ENCODE peak calls at places on chromosomes 16 and 17, in four cellular contexts. One of them, this sample, is unnamed.

GRCh38 chr17:3730881-3731429 is 7.3 kb downstream of the HASPIN start:
- DNase-seq in A549: no peak
- DNase-seq in prostate gland: no peak
- DNase-seq in heart right ventricle: no peak
- DNase-seq in this sample: no peak

GRCh38 chr17:74749262-74750038 is 1.0 kb downstream of the NHERF1 start:
- DNase-seq in A549: no peak
- DNase-seq in prostate gland: no peak
- DNase-seq in heart right ventricle: no peak
- DNase-seq in this sample: peak; percentile 45

GRCh38 chr16:25751230-25751629 is 59.5 kb downstream of the HS3ST4 start:
- DNase-seq in heart right ventricle: no peak
- DNase-seq in prostate gland: no peak
- DNase-seq in A549: no peak
- DNase-seq in this sample: no peak

GRCh38 chr17:37527249-37527851 is 37.7 kb downstream of the DUSP14 start:
- DNase-seq in A549: peak; percentile 78
- DNase-seq in prostate gland: peak; percentile 37
- DNase-seq in heart right ventricle: no peak
- DNase-seq in this sample: peak; percentile 36

GRCh38 chr17:1179635-1180433 is at the start of gene ABR:
- DNase-seq in prostate gland: peak; percentile 50
- DNase-seq in A549: no peak
- DNase-seq in heart right ventricle: peak; percentile 47
- DNase-seq in this sample: no peak

GRCh38 chr17:9227819-9228407 is 206.6 kb downstream of the NTN1 start:
- DNase-seq in A549: no peak
- DNase-seq in prostate gland: no peak
- DNase-seq in heart right ventricle: no peak
- DNase-seq in this sample: no peak

GRCh38 chr17:7839890-7840260 is 5.9 kb downstream of the KDM6B start:
- DNase-seq in prostate gland: no peak
- DNase-seq in A549: peak; percentile 80
- DNase-seq in heart right ventricle: no peak
- DNase-seq in this sample: no peak

GRCh38 chr16:80125677-80126076 is 415.1 kb upstream of the DYNLRB2 start:
- DNase-seq in prostate gland: no peak
- DNase-seq in heart right ventricle: no peak
- DNase-seq in A549: no peak
- DNase-seq in this sample: no peak

GRCh38 chr16:66277311-66278070 is 89.0 kb upstream of the CDH5 start:
- DNase-seq in A549: no peak
- DNase-seq in prostate gland: no peak
- DNase-seq in heart right ventricle: no peak
- DNase-seq in this sample: no peak

GRCh38 chr16:81778861-81779539 is at the start of gene PLCG2:
- DNase-seq in heart right ventricle: peak; percentile 66
- DNase-seq in A549: peak; percentile 66
- DNase-seq in prostate gland: peak; percentile 74
- DNase-seq in this sample: peak; percentile 44

GRCh38 chr17:17325228-17325627 is 22.1 kb downstream of the NT5M start:
- DNase-seq in A549: no peak
- DNase-seq in heart right ventricle: no peak
- DNase-seq in prostate gland: no peak
- DNase-seq in this sample: no peak

GRCh38 chr17:3659541-3660111 is 8.8 kb downstream of the TAX1BP3 start:
- DNase-seq in A549: peak; percentile 61
- DNase-seq in prostate gland: peak; percentile 62
- DNase-seq in heart right ventricle: peak; percentile 56
- DNase-seq in this sample: no peak

GRCh38 chr16:9308300-9309209 is 217.1 kb downstream of the HAPSTR1 start:
- DNase-seq in A549: no peak
- DNase-seq in heart right ventricle: no peak
- DNase-seq in prostate gland: peak; percentile 26
- DNase-seq in this sample: no peak

GRCh38 chr16:64196444-64196843 is 925.4 kb downstream of the CDH11 start:
- DNase-seq in prostate gland: no peak
- DNase-seq in heart right ventricle: no peak
- DNase-seq in A549: no peak
- DNase-seq in this sample: no peak

GRCh38 chr17:78345791-78346494 is 13.9 kb downstream of the SOCS3 start:
- DNase-seq in A549: no peak
- DNase-seq in heart right ventricle: no peak
- DNase-seq in prostate gland: no peak
- DNase-seq in this sample: no peak

GRCh38 chr17:78346605-78347250 is 13.1 kb downstream of the SOCS3 start:
- DNase-seq in prostate gland: no peak
- DNase-seq in heart right ventricle: no peak
- DNase-seq in A549: no peak
- DNase-seq in this sample: peak; percentile 94

GRCh38 chr17:78347453-78347852 is 12.4 kb downstream of the SOCS3 start:
- DNase-seq in A549: no peak
- DNase-seq in heart right ventricle: no peak
- DNase-seq in prostate gland: no peak
- DNase-seq in this sample: no peak

GRCh38 chr17:78349831-78350631 is 9.8 kb downstream of the SOCS3 start:
- DNase-seq in heart right ventricle: no peak
- DNase-seq in prostate gland: no peak
- DNase-seq in A549: no peak
- DNase-seq in this sample: no peak

DNA sequence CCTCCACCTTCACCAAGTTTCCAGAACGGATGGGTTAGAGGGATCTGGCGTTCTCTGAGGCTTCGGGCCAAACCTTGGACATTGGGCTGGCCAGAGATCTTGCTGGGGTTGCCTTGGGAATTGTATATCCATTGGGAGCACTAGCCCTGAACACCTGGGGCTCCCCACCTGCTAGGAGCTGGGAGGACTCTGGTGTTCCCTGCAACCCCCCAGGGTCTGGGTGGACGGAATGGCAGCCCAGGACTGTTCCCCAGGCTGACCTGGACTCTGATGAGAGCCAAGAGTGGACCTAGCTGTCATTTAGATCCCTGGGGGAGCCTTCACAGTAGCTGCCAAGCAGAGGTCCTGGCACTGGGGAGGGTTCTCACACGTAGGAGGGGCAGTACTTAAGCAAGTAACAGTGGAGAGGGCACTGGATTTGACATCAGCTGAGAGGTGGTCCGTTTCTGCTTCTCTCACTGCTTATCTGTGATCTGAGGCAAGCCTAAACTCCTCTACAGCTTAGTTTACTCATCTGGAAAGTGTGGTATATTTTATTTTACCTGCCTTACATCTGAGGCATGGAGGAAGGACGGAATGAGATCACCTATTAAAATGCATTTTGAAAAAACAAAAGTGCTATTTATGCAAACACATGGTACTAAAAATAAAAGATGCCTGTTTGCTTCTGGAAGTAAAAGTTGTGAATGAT is 11.7 kb downstream of the SOCS3 start:
- DNase-seq in heart right ventricle: no peak
- DNase-seq in A549: no peak
- DNase-seq in prostate gland: no peak
- DNase-seq in this sample: peak; percentile 73
- H3K27ac ChIP-seq in heart right ventricle: no peak overlapping the region
- H3K27ac ChIP-seq in A549: no peak overlapping the region
- H3K27ac ChIP-seq in prostate gland: no peak overlapping the region
- H3K27ac ChIP-seq in this sample: peak overlapping the region; percentile 62

GRCh38 chr16:598823-599739 is 9.2 kb downstream of the RAB40C start:
- DNase-seq in A549: no peak
- DNase-seq in prostate gland: no peak
- DNase-seq in heart right ventricle: no peak
- DNase-seq in this sample: no peak

GRCh38 chr16:593807-594206 is 3.9 kb downstream of the RAB40C start:
- DNase-seq in prostate gland: no peak
- DNase-seq in heart right ventricle: no peak
- DNase-seq in A549: no peak
- DNase-seq in this sample: no peak

GRCh38 chr16:595942-596735 is 6.3 kb downstream of the RAB40C start:
- DNase-seq in A549: no peak
- DNase-seq in prostate gland: no peak
- DNase-seq in heart right ventricle: no peak
- DNase-seq in this sample: peak; percentile 20

GRCh38 chr16:595094-595528 is 5.2 kb downstream of the RAB40C start:
- DNase-seq in prostate gland: no peak
- DNase-seq in heart right ventricle: no peak
- DNase-seq in A549: no peak
- DNase-seq in this sample: no peak

DNA sequence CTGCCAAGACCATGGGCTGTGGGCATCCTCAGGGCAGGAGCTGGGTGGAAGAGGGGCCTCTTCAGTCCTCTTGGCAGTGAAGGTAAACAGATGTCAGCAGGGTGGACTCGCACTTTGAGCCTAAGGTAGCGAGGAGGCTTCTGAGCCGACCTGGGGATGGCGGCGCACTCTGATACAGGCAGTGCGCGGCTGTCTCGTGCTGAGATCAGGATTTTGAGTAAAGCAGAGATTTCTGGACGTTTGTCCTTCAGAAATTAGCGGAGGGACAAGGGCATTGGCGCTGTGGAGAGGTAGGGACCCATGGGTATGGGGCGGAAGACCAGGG is 6.8 kb downstream of the RAB40C start:
- DNase-seq in A549: no peak
- DNase-seq in heart right ventricle: no peak
- DNase-seq in prostate gland: no peak
- DNase-seq in this sample: no peak
- H3K4me1 ChIP-seq in A549: peaks cover 12% of the 10 kb centered on the region
- H3K4me1 ChIP-seq in heart right ventricle: peaks cover 16% of the 10 kb centered on the region
- H3K4me1 ChIP-seq in prostate gland: peaks cover 16% of the 10 kb centered on the region
- H3K4me1 ChIP-seq in this sample: peaks cover 20% of the 10 kb centered on the region

DNA sequence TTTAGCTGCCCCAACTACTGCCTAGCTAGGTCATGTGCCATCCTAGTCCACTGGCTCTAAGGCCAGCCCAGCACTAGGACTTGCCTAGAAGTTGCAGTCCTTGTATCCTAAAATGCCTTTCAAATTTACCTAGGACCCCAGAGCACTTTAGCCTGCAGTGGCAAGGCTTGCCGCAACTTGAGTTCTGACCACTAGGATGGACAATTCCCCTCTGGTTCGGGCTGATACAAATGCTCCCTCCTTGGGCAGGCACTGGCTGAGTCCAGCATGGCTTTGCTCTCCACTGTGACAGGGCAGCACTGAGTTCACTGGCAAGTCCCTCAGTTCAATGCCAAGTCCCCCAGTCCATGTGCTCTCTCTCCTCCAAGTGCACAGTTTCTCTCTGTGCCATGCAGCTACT is 9.9 kb upstream of the TMEM219 start:
- DNase-seq in prostate gland: no peak
- DNase-seq in A549: peak; percentile 31
- DNase-seq in heart right ventricle: no peak
- DNase-seq in this sample: no peak
- TF ChIP-seq CTCF in prostate gland: no peak
- TF ChIP-seq CTCF in A549: no peak
- TF ChIP-seq CTCF in heart right ventricle: no peak
- TF ChIP-seq CTCF in this sample: no peak

GRCh38 chr16:11629071-11630030 is 38.9 kb upstream of the SNN start:
- DNase-seq in A549: no peak
- DNase-seq in prostate gland: no peak
- DNase-seq in heart right ventricle: peak; percentile 48
- DNase-seq in this sample: no peak
- H3K27ac ChIP-seq in A549: peak overlapping the region; percentile 29
- H3K27ac ChIP-seq in prostate gland: peak overlapping the region; percentile 54
- H3K27ac ChIP-seq in heart right ventricle: no peak overlapping the region
- H3K27ac ChIP-seq in this sample: peak overlapping the region; percentile 94

GRCh38 chr17:44881145-44881544 is 18.1 kb downstream of the EFTUD2 start:
- DNase-seq in A549: no peak
- DNase-seq in prostate gland: no peak
- DNase-seq in heart right ventricle: no peak
- DNase-seq in this sample: no peak

GRCh38 chr17:44875761-44876160 is 23.5 kb downstream of the EFTUD2 start:
- DNase-seq in prostate gland: no peak
- DNase-seq in A549: no peak
- DNase-seq in heart right ventricle: no peak
- DNase-seq in this sample: no peak

GRCh38 chr17:44877121-44877520 is 22.1 kb downstream of the EFTUD2 start:
- DNase-seq in prostate gland: no peak
- DNase-seq in A549: no peak
- DNase-seq in heart right ventricle: no peak
- DNase-seq in this sample: no peak

GRCh38 chr17:44878627-44879221 is 20.5 kb downstream of the EFTUD2 start:
- DNase-seq in A549: peak; percentile 45
- DNase-seq in heart right ventricle: peak; percentile 49
- DNase-seq in prostate gland: no peak
- DNase-seq in this sample: no peak
- H3K4me1 ChIP-seq in A549: no peaks in the 10 kb centered on the region
- H3K4me1 ChIP-seq in heart right ventricle: no peaks in the 10 kb centered on the region
- H3K4me1 ChIP-seq in prostate gland: no peaks in the 10 kb centered on the region
- H3K4me1 ChIP-seq in this sample: no peaks in the 10 kb centered on the region

DNA sequence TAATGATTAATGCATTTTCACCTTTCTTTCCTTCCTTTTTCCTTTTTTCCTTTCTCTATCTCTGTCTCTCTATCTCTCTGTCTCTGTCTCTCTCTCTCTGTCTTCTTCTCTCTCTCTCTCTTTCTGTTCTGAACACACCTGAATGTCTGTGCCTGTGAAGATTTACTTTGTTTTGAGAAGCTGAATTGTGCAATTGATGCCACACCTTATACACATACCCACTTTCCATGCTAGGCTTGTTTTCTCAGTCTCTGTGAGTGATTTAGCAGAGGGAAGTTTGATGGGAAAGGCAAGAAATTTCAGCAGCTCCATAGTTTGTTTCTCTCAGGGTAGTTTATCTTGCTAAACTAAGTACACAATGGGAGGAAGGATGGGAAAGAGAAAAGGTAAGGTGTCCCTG is 9.3 kb upstream of the CAPNS2 start:
- DNase-seq in heart right ventricle: no peak
- DNase-seq in A549: no peak
- DNase-seq in prostate gland: no peak
- DNase-seq in this sample: no peak
- TF ChIP-seq CTCF in heart right ventricle: no peak
- TF ChIP-seq CTCF in A549: no peak
- TF ChIP-seq CTCF in prostate gland: no peak
- TF ChIP-seq CTCF in this sample: no peak